ENCODE peak calls at places on chromosomes 6 and 20, in seven cellular contexts. K is breast epithelium, L is fibroblast of lung, C is HS-5, T is iPS-NIHi11, Y is activated T-cell treated with anti-CD3 and anti-CD28 coated beads for 24 hours, J is mucosa of gallbladder. Z is an unnamed sample.

GRCh38 chr20:38498909-38499308 is 26.3 kb downstream of the RALGAPB start:
- DNase-seq in K (no peak), L (no peak), C (no peak), T (no peak), Y (no peak), J (no peak), Z (no peak)

GRCh38 chr20:22507240-22507961 is 77.0 kb downstream of the FOXA2 start:
- DNase-seq in K (no peak), L (no peak), C (no peak), T (no peak), Y (no peak), J (no peak), Z (no peak)

GRCh38 chr6:117613920-117614535 is 11.7 kb upstream of the GOPC start:
- DNase-seq in K (no peak), L (no peak), C (no peak), T (no peak), Y (no peak), J (no peak), Z (peak)

GRCh38 chr6:37779111-37779800 is 40.3 kb upstream of the ZFAND3 start:
- DNase-seq in K (no peak), L (no peak), C (no peak), T (no peak), Y (no peak), J (no peak), Z (no peak)

GRCh38 chr6:150915868-150916267 is 50.4 kb downstream of the MTHFD1L start:
- DNase-seq in K (no peak), L (peak), C (no peak), T (no peak), Y (no peak), J (no peak), Z (no peak)

GRCh38 chr6:4727671-4728435 is 48.4 kb upstream of the CDYL start:
- DNase-seq in K (no peak), L (no peak), C (no peak), T (no peak), Y (no peak), J (peak), Z (peak)

GRCh38 chr6:56571605-56572004 is 71.1 kb downstream of the DST start:
- DNase-seq in K (no peak), L (no peak), C (no peak), T (no peak), Y (no peak), J (no peak), Z (no peak)

GRCh38 chr6:81475646-81476045 is 276.8 kb downstream of the TENT5A start:
- DNase-seq in K (no peak), L (no peak), C (no peak), T (no peak), Y (no peak), J (no peak), Z (no peak)

GRCh38 chr6:16759646-16760535 is 1.4 kb downstream of the ATXN1 start:
- DNase-seq in K (peak), L (peak), C (no peak), T (peak), Y (peak), J (peak), Z (peak)

GRCh38 chr6:14571728-14572127 is 454.2 kb downstream of the CD83 start:
- DNase-seq in K (no peak), L (no peak), C (no peak), T (no peak), Y (no peak), J (no peak), Z (no peak)

GRCh38 chr6:20008081-20008480 is 170.9 kb downstream of the ID4 start:
- DNase-seq in K (no peak), L (no peak), C (no peak), T (no peak), Y (no peak), J (no peak), Z (no peak)

GRCh38 chr6:37005061-37005810 is at the start of gene FGD2:
- DNase-seq in K (no peak), L (no peak), C (no peak), T (no peak), Y (no peak), J (no peak), Z (no peak)

GRCh38 chr6:23621026-23621425 is 505.0 kb upstream of the NRSN1 start:
- DNase-seq in K (no peak), L (peak), C (peak), T (no peak), Y (no peak), J (no peak), Z (peak)

GRCh38 chr6:47145212-47145611 is 103.1 kb upstream of the ADGRF1 start:
- DNase-seq in K (no peak), L (no peak), C (no peak), T (no peak), Y (no peak), J (no peak), Z (no peak)

GRCh38 chr20:14333734-14334133 is 3.7 kb downstream of the FLRT3 start:
- DNase-seq in K (no peak), L (no peak), C (no peak), T (no peak), Y (no peak), J (no peak), Z (no peak)

GRCh38 chr6:31083742-31084354 is 28.5 kb downstream of the C6orf15 start:
- DNase-seq in K (no peak), L (peak), C (peak), T (peak), Y (peak), J (peak), Z (peak)

GRCh38 chr6:163935158-163935762 is 520.7 kb downstream of the QKI start:
- DNase-seq in K (no peak), L (no peak), C (no peak), T (no peak), Y (no peak), J (no peak), Z (no peak)

GRCh38 chr20:56957737-56958553 is 308.5 kb downstream of the BMP7 start:
- DNase-seq in K (no peak), L (no peak), C (no peak), T (peak), Y (no peak), J (no peak), Z (peak)

GRCh38 chr6:134930463-134930862 is 19.4 kb downstream of the ALDH8A1 start:
- DNase-seq in K (no peak), L (no peak), C (no peak), T (no peak), Y (no peak), J (no peak), Z (no peak)

GRCh38 chr20:8449120-8449519 is 317.1 kb downstream of the PLCB1 start:
- DNase-seq in K (no peak), L (no peak), C (no peak), T (no peak), Y (no peak), J (no peak), Z (no peak)

GRCh38 chr20:63701329-63702035 is 5.0 kb downstream of the TNFRSF6B start:
- DNase-seq in K (peak), L (no peak), C (no peak), T (peak), Y (no peak), J (no peak), Z (no peak)

GRCh38 chr20:62248890-62249560 is 10.7 kb downstream of the OSBPL2 start:
- DNase-seq in K (no peak), L (no peak), C (no peak), T (no peak), Y (no peak), J (no peak), Z (no peak)

GRCh38 chr6:6538301-6538700 is 50.2 kb upstream of the LY86 start:
- DNase-seq in K (no peak), L (no peak), C (no peak), T (no peak), Y (no peak), J (no peak), Z (no peak)

GRCh38 chr6:16684195-16684689 is 77.0 kb downstream of the ATXN1 start:
- DNase-seq in K (no peak), L (peak), C (no peak), T (no peak), Y (no peak), J (no peak), Z (no peak)

GRCh38 chr6:108687921-108688320 is 127.2 kb downstream of the FOXO3 start:
- DNase-seq in K (no peak), L (no peak), C (no peak), T (no peak), Y (no peak), J (no peak), Z (no peak)

GRCh38 chr6:143952947-143953346 is 55.1 kb downstream of the PLAGL1 start:
- DNase-seq in K (no peak), L (no peak), C (no peak), T (no peak), Y (no peak), J (no peak), Z (no peak)

GRCh38 chr6:36692220-36692619 is 5.4 kb upstream of the RAB44 start:
- DNase-seq in K (no peak), L (no peak), C (no peak), T (no peak), Y (no peak), J (no peak), Z (no peak)

GRCh38 chr6:66096679-66097078 is 389.7 kb upstream of the EYS start:
- DNase-seq in K (no peak), L (no peak), C (no peak), T (no peak), Y (no peak), J (no peak), Z (no peak)

GRCh38 chr6:6319947-6320811 is at the start of gene F13A1:
- DNase-seq in K (no peak), L (no peak), C (no peak), T (peak), Y (no peak), J (no peak), Z (peak)

GRCh38 chr6:7148100-7148822 is 40.5 kb downstream of the RREB1 start:
- DNase-seq in K (no peak), L (peak), C (peak), T (no peak), Y (no peak), J (no peak), Z (no peak)

GRCh38 chr6:143872211-143872610 is 7.9 kb downstream of the ZC2HC1B start:
- DNase-seq in K (no peak), L (peak), C (no peak), T (no peak), Y (no peak), J (no peak), Z (no peak)

GRCh38 chr20:53163486-53163885 is 191.3 kb downstream of the TSHZ2 start:
- DNase-seq in K (no peak), L (peak), C (no peak), T (no peak), Y (no peak), J (no peak), Z (no peak)

GRCh38 chr6:30411515-30412207 is 66.7 kb downstream of the RPP21 start:
- DNase-seq in K (no peak), L (peak), C (no peak), T (peak), Y (peak), J (peak), Z (peak)

GRCh38 chr6:87436435-87436834 is 28.7 kb downstream of the CFAP206 start:
- DNase-seq in K (no peak), L (peak), C (no peak), T (peak), Y (peak), J (peak), Z (peak)

GRCh38 chr6:149060300-149060984 is 257.1 kb upstream of the TAB2 start:
- DNase-seq in K (no peak), L (peak), C (no peak), T (no peak), Y (peak), J (no peak), Z (no peak)

GRCh38 chr6:111601875-111602274 is 3.8 kb downstream of the TRAF3IP2 start:
- DNase-seq in K (no peak), L (peak), C (no peak), T (no peak), Y (no peak), J (peak), Z (no peak)

GRCh38 chr20:61874421-61875068 is 191.1 kb downstream of the TAF4 start:
- DNase-seq in K (peak), L (peak), C (no peak), T (peak), Y (no peak), J (no peak), Z (peak)

GRCh38 chr20:878511-879307 is 37.4 kb downstream of the ANGPT4 start:
- DNase-seq in K (no peak), L (peak), C (no peak), T (peak), Y (no peak), J (no peak), Z (peak)

GRCh38 chr6:45970326-45970725 is 45.3 kb downstream of the CLIC5 start:
- DNase-seq in K (no peak), L (no peak), C (no peak), T (no peak), Y (no peak), J (no peak), Z (no peak)

Z was measured in GM23338.